ENCODE peak calls at places on chromosomes 4 and X, in six cellular contexts. B, K, W, G, Z and S are unnamed samples.
A peak's percentile ranks its signal among the peaks of the same experiment; 100 is the strongest.

GRCh38 chr4:113209652-113210320 is 160.3 kb downstream of the ANK2 start:
- DNase-seq in K (no peak), B (no peak), W (peak; percentile 8), Z (no peak), G (no peak), S (no peak)

GRCh38 chr4:65416875-65417274 is 253.4 kb downstream of the EPHA5 start:
- DNase-seq in Z (no peak), K (no peak), G (no peak), W (no peak), B (no peak), S (no peak)

GRCh38 chr4:80500593-80500992 is 165.1 kb downstream of the CFAP299 start:
- DNase-seq in B (no peak), Z (no peak), G (no peak), W (no peak), K (no peak), S (no peak)

GRCh38 chr4:17717301-17717700 is 64.1 kb downstream of the FAM184B start:
- DNase-seq in Z (no peak), K (no peak), G (no peak), B (no peak), W (no peak), S (no peak)

GRCh38 chrX:55169782-55170181 is 50.4 kb upstream of the PAGE5 start:
- DNase-seq in K (no peak), W (no peak), Z (no peak), G (no peak), B (no peak), S (no peak)

GRCh38 chr4:1469043-1469442 is 62.8 kb upstream of the NKX1-1 start:
- DNase-seq in B (no peak), Z (no peak), G (no peak), W (no peak), K (peak; percentile 60), S (no peak)

GRCh38 chr4:176789955-176790354 is 2.8 kb downstream of the VEGFC start:
- DNase-seq in K (no peak), Z (no peak), W (peak; percentile 81), G (peak; percentile 23), B (no peak), S (no peak)

GRCh38 chr4:112847045-112847444 is 202.4 kb upstream of the ANK2 start:
- DNase-seq in G (no peak), Z (no peak), B (no peak), K (no peak), W (no peak), S (no peak)

GRCh38 chr4:30839583-30840520 is 119.7 kb downstream of the PCDH7 start:
- DNase-seq in W (peak; percentile 78), G (peak; percentile 97), B (no peak), K (no peak), Z (no peak), S (no peak)

GRCh38 chr4:94757192-94758140 is at the start of gene BMPR1B:
- DNase-seq in W (peak; percentile 67), B (peak; percentile 39), G (no peak), K (no peak), Z (no peak), S (no peak)

GRCh38 chr4:161564230-161564834 is 599.5 kb downstream of the FSTL5 start:
- DNase-seq in W (peak; percentile 23), G (no peak), B (no peak), K (no peak), Z (no peak), S (no peak)

GRCh38 chrX:108537005-108537404 is 97.4 kb downstream of the COL4A5 start:
- DNase-seq in G (peak; percentile 13), W (peak; percentile 38), Z (peak; percentile 12), K (no peak), B (no peak), S (no peak)

GRCh38 chr4:142463195-142463594 is 382.9 kb downstream of the INPP4B start:
- DNase-seq in W (no peak), K (no peak), B (no peak), Z (no peak), G (no peak), S (no peak)

GRCh38 chr4:30754021-30754420 is 33.9 kb downstream of the PCDH7 start:
- DNase-seq in K (no peak), G (peak; percentile 77), W (peak; percentile 75), B (no peak), Z (no peak), S (no peak)

GRCh38 chr4:20265726-20266125 is 14.0 kb downstream of the SLIT2 start:
- DNase-seq in W (peak; percentile 40), K (no peak), Z (no peak), B (no peak), G (no peak), S (no peak)

GRCh38 chr4:38868055-38868965 is 704 bp downstream of the FAM114A1 start:
- DNase-seq in G (no peak), K (no peak), W (peak; percentile 60), Z (peak; percentile 34), B (peak; percentile 9), S (no peak)

GRCh38 chrX:19017271-19017670 is 33.4 kb upstream of the PHKA2 start:
- DNase-seq in W (peak; percentile 17), G (no peak), K (no peak), B (no peak), Z (no peak), S (peak; percentile 14)

GRCh38 chr4:138412847-138413246 is 170.7 kb upstream of the SLC7A11 start:
- DNase-seq in B (no peak), Z (no peak), K (no peak), W (no peak), G (no peak), S (no peak)

GRCh38 chrX:137568741-137569469 is 3.0 kb downstream of the ZIC3 start:
- DNase-seq in B (no peak), Z (no peak), G (no peak), K (no peak), W (no peak), S (no peak)

GRCh38 chr4:42609051-42609450 is 47.9 kb downstream of the ATP8A1 start:
- DNase-seq in G (no peak), W (no peak), Z (no peak), B (no peak), K (no peak), S (no peak)

GRCh38 chrX:129769467-129770154 is 10.1 kb upstream of the SASH3 start:
- DNase-seq in G (no peak), Z (no peak), B (no peak), W (no peak), K (peak; percentile 91), S (no peak)

GRCh38 chr4:84866295-84866694 is 100.2 kb downstream of the WDFY3 start:
- DNase-seq in G (no peak), W (no peak), K (no peak), Z (no peak), B (no peak), S (no peak)

GRCh38 chrX:13013353-13014110 is 30.9 kb downstream of the FAM9C start:
- DNase-seq in B (no peak), G (no peak), K (no peak), W (no peak), Z (peak; percentile 34), S (no peak)

GRCh38 chr4:168540086-168540864 is 43.4 kb downstream of the PALLD start:
- DNase-seq in K (no peak), W (peak; percentile 86), G (peak; percentile 89), B (no peak), Z (no peak), S (no peak)

GRCh38 chr4:48665555-48666186 is 114.4 kb downstream of the FRYL start:
- DNase-seq in G (peak; percentile 2), K (no peak), Z (no peak), W (peak; percentile 17), B (no peak), S (no peak)

GRCh38 chr4:60863442-60863841 is 336.7 kb upstream of the ADGRL3 start:
- DNase-seq in B (no peak), K (no peak), W (no peak), G (no peak), Z (no peak), S (no peak)

GRCh38 chrX:153727108-153727931 is 2.7 kb downstream of the ABCD1 start:
- DNase-seq in G (no peak), W (no peak), Z (no peak), B (no peak), K (peak; percentile 80), S (no peak)

GRCh38 chr4:152643153-152644035 is 36.4 kb downstream of the TMEM154 start:
- DNase-seq in Z (no peak), W (no peak), G (no peak), K (peak; percentile 89), B (no peak), S (no peak)

GRCh38 chrX:39445336-39445735 is 644.1 kb downstream of the MID1IP1 start:
- DNase-seq in Z (no peak), B (no peak), K (no peak), W (no peak), G (no peak), S (no peak)
- TF ChIP-seq CTCF in Z (no peak), B (peak; percentile 34), K (no peak), W (no peak), G (peak; percentile 54), S (peak; percentile 6)

GRCh38 chr4:119897260-119897659 is 169.4 kb downstream of the MAD2L1 start:
- DNase-seq in W (peak; percentile 15), Z (no peak), B (no peak), K (no peak), G (no peak), S (no peak)

GRCh38 chr4:119894650-119895208 is 171.9 kb downstream of the MAD2L1 start:
- DNase-seq in Z (no peak), B (no peak), K (no peak), W (peak; percentile 25), G (no peak), S (no peak)

GRCh38 chr4:119898211-119898610 is 168.4 kb downstream of the MAD2L1 start:
- DNase-seq in G (no peak), B (no peak), W (no peak), K (no peak), Z (no peak), S (no peak)
- TF ChIP-seq CTCF in G (no peak), B (no peak), W (no peak), K (no peak), Z (no peak), S (no peak)

GRCh38 chr4:165347647-165348569 is 20.4 kb downstream of the MSMO1 start:
- DNase-seq in W (no peak), G (no peak), B (no peak), Z (no peak), K (no peak), S (no peak)

GRCh38 chr4:165351359-165352130 is 24.1 kb downstream of the MSMO1 start:
- DNase-seq in G (no peak), B (no peak), W (no peak), Z (no peak), K (no peak), S (no peak)

GRCh38 chr4:165343353-165344191 is 16.1 kb downstream of the MSMO1 start:
- DNase-seq in G (no peak), K (no peak), W (no peak), Z (no peak), B (no peak), S (no peak)

GRCh38 chr4:165345663-165346417 is 18.4 kb downstream of the MSMO1 start:
- DNase-seq in K (no peak), W (no peak), B (no peak), Z (no peak), G (no peak), S (no peak)
- TF ChIP-seq CTCF in K (no peak), W (peak; percentile 9), B (no peak), Z (no peak), G (no peak), S (no peak)

DNA sequence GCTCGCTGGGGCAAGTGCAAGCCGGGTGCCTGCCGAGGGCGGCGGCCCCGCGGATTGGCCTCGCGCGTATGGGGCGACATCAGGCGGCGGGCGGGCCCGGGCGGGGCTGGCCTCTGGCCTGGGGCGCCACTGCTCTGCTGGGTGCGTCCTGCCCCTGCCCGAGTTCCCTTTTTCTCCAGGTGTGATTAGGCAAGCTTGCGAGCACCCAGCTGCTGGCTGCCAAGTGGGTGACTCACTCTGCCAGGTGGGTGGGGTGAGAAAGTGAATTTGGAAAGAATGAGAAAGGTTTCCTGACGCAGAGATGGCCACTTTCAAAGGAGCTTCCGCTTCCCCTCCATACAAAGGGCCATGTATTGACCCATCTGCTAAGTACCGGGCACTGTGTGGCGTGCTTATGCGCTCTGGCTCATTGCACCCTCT is 32.5 kb downstream of the FGFBP1 start:
- DNase-seq in G (peak; percentile 95), W (no peak), K (peak; percentile 92), B (no peak), Z (peak; percentile 73), S (no peak)
- TF ChIP-seq CTCF in G (no peak), W (no peak), K (no peak), B (no peak), Z (no peak), S (no peak)